ENCODE peak calls at places on chromosomes 2 and 18, in four cellular contexts. L is cardiac muscle cell, E is GM23338, W is adrenal gland. B is an unnamed sample.

GRCh38 chr2:240212425-240213225 is 72.2 kb upstream of the OTOS start:
- DNase-seq in E (no peak), L (no peak), W (no peak), B (no peak)

GRCh38 chr2:167697194-167697593 is 550.2 kb downstream of the STK39 start:
- DNase-seq in W (no peak), L (no peak), E (peak; percentile 68), B (no peak)

GRCh38 chr2:165902929-165903328 is 50.6 kb downstream of the TTC21B start:
- DNase-seq in L (no peak), W (no peak), E (no peak), B (no peak)

GRCh38 chr2:37324786-37325624 is at the start of gene PRKD3:
- DNase-seq in W (peak; percentile 60), L (no peak), E (peak; percentile 81), B (peak; percentile 80)

GRCh38 chr18:55229682-55230081 is 270.4 kb upstream of the CCDC68 start:
- DNase-seq in L (no peak), E (no peak), W (no peak), B (no peak)

GRCh38 chr18:55354795-55355194 is 233.2 kb downstream of the TCF4 start:
- DNase-seq in L (no peak), W (no peak), E (no peak), B (no peak)

GRCh38 chr2:212414699-212415309 is 123.8 kb downstream of the ERBB4 start:
- DNase-seq in E (no peak), L (no peak), W (no peak), B (no peak)

GRCh38 chr2:39018633-39019032 is 102.2 kb downstream of the SOS1 start:
- DNase-seq in L (no peak), W (no peak), E (no peak), B (no peak)

GRCh38 chr18:36196239-36196995 is 9.1 kb downstream of the MOCOS start:
- DNase-seq in E (no peak), W (no peak), L (no peak), B (no peak)

GRCh38 chr2:159600752-159601151 is 15.6 kb downstream of the BAZ2B start:
- DNase-seq in L (no peak), W (no peak), E (no peak), B (no peak)

GRCh38 chr2:42653039-42653438 is 84.6 kb downstream of the MTA3 start:
- DNase-seq in E (no peak), L (no peak), W (no peak), B (no peak)

GRCh38 chr2:42659601-42660000 is 91.2 kb downstream of the MTA3 start:
- DNase-seq in L (no peak), E (peak; percentile 44), W (peak; percentile 43), B (peak; percentile 38)

GRCh38 chr2:42651057-42651456 is 82.6 kb downstream of the MTA3 start:
- DNase-seq in E (no peak), W (no peak), L (no peak), B (no peak)

GRCh38 chr2:42652086-42652485 is 83.7 kb downstream of the MTA3 start:
- DNase-seq in L (no peak), W (no peak), E (peak; percentile 40), B (no peak)

GRCh38 chr2:42653908-42654445 is 85.5 kb downstream of the MTA3 start:
- DNase-seq in W (no peak), L (no peak), E (peak; percentile 62), B (no peak)
- H3K27ac ChIP-seq in W (no peak overlapping the region), L (no peak overlapping the region), E (peak overlapping the region; percentile 30), B (no peak overlapping the region)

GRCh38 chr2:188978291-188979081 is 4.3 kb downstream of the COL3A1 start:
- DNase-seq in W (no peak), E (peak; percentile 15), L (peak; percentile 51), B (peak; percentile 49)
- H3K27ac ChIP-seq in W (peak overlapping the region; percentile 59), E (no peak overlapping the region), L (peak overlapping the region; percentile 38), B (peak overlapping the region; percentile 78)

GRCh38 chr2:50597206-50597605 is 434.7 kb downstream of the NRXN1 start:
- DNase-seq in L (no peak), E (no peak), W (no peak), B (no peak)
- H3K27ac ChIP-seq in L (no peak overlapping the region), E (no peak overlapping the region), W (no peak overlapping the region), B (no peak overlapping the region)

GRCh38 chr18:77366725-77367641 is 117.3 kb downstream of the GALR1 start:
- DNase-seq in L (no peak), E (peak; percentile 6), W (no peak), B (peak; percentile 61)
- H3K27ac ChIP-seq in L (no peak overlapping the region), E (no peak overlapping the region), W (peak overlapping the region; percentile 26), B (no peak overlapping the region)

GRCh38 chr18:26459340-26459739 is 89.0 kb downstream of the KCTD1 start:
- DNase-seq in E (no peak), W (no peak), L (no peak), B (no peak)

GRCh38 chr18:26458526-26459232 is 89.7 kb downstream of the KCTD1 start:
- DNase-seq in E (no peak), W (no peak), L (no peak), B (no peak)

GRCh38 chr18:26457195-26457594 is 91.2 kb downstream of the KCTD1 start:
- DNase-seq in E (peak; percentile 38), L (no peak), W (no peak), B (no peak)

GRCh38 chr18:26456070-26456491 is 92.3 kb downstream of the KCTD1 start:
- DNase-seq in W (no peak), E (no peak), L (no peak), B (no peak)

GRCh38 chr18:26457611-26458350 is 90.6 kb downstream of the KCTD1 start:
- DNase-seq in L (peak; percentile 54), W (no peak), E (peak; percentile 95), B (no peak)
- H3K27ac ChIP-seq in L (no peak overlapping the region), W (no peak overlapping the region), E (no peak overlapping the region), B (no peak overlapping the region)

GRCh38 chr2:108533832-108534576 is at the start of gene LIMS1:
- DNase-seq in W (peak; percentile 93), E (peak; percentile 85), L (peak; percentile 94), B (peak; percentile 95)

GRCh38 chr2:108536133-108536780 is 2.0 kb downstream of the LIMS1 start:
- DNase-seq in E (no peak), W (no peak), L (no peak), B (no peak)

GRCh38 chr2:108536911-108537310 is 2.6 kb downstream of the LIMS1 start:
- DNase-seq in L (no peak), W (no peak), E (no peak), B (no peak)

GRCh38 chr2:108535380-108535677 is 1.1 kb downstream of the LIMS1 start:
- DNase-seq in L (no peak), E (peak; percentile 11), W (no peak), B (no peak)

DNA sequence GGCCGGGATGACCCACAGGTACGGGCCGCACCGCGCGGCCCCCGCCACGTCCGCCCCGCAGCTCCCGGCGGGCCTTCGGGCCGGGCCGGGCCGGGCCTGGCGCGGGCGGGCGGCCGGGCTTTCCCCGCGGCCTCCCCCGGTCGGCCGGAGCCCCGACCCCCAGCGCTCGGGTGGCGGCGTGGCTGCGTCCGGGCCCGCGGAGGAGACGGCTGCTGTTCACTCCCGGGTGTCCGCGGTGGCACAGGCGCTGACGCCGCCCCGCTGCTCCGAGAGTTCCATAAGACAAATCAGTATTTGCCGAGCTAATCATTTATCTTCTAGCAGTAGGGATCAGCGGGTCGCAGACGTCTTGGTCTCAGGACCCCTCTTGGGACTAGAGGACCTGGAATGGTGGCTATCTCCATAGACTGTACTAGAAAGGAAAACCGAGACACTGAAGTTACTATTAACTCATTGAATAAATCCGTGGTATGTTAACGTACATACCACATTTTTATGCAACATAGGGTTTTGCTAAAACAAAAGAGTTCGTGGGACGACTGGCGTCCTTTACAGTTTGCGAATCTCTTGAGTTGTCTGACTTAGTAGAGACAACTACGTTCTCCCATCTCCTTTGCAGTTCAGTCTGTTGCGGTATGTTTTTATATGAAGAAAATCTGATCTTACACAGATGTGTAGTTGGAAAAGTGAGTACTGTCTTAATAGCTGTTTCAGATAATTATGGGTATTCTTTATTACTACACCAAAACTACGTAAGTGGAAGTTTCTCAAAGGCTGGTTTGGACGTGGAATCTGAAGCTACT is 508 bp downstream of the LIMS1 start:
- DNase-seq in E (peak; percentile 46), W (peak; percentile 61), L (peak; percentile 65), B (peak; percentile 47)
- H3K27ac ChIP-seq in E (no peak overlapping the region), W (peak overlapping the region; percentile 95), L (peak overlapping the region; percentile 86), B (peak overlapping the region; percentile 68)